ENCODE peak calls at places on chromosomes 13 and 19, in six cellular contexts. N, V, D, U, C and G are unnamed samples.

GRCh38 chr13:34416833-34417425 is 525.1 kb upstream of the NBEA start:
- DNase-seq in N (no peak), V (peak), D (peak), U (peak), C (no peak), G (no peak)

GRCh38 chr19:49441960-49442350 is 628 bp upstream of the SLC17A7 start:
- DNase-seq in N (no peak), V (no peak), D (no peak), U (no peak), C (no peak), G (no peak)

GRCh38 chr13:64725492-64725891 is 2504.6 kb downstream of the PCDH9 start:
- DNase-seq in N (no peak), V (no peak), D (no peak), U (no peak), C (no peak), G (no peak)

GRCh38 chr13:109145631-109146030 is 516.2 kb downstream of the MYO16 start:
- DNase-seq in N (no peak), V (peak), D (peak), U (peak), C (peak), G (peak)

GRCh38 chr13:77267362-77267761 is 59.5 kb downstream of the MYCBP2 start:
- DNase-seq in N (no peak), V (no peak), D (peak), U (no peak), C (no peak), G (no peak)

GRCh38 chr13:32285633-32285965 is 29.6 kb downstream of the ZAR1L start:
- DNase-seq in N (no peak), V (peak), D (no peak), U (no peak), C (no peak), G (no peak)

GRCh38 chr13:73035660-73036059 is 23.1 kb upstream of the KLF5 start:
- DNase-seq in N (no peak), V (no peak), D (no peak), U (no peak), C (no peak), G (no peak)

GRCh38 chr19:14033946-14034345 is 2.4 kb downstream of the IL27RA start:
- DNase-seq in N (no peak), V (no peak), D (no peak), U (no peak), C (no peak), G (peak)

GRCh38 chr13:109331898-109332297 is 454.5 kb downstream of the IRS2 start:
- DNase-seq in N (no peak), V (peak), D (peak), U (peak), C (no peak), G (no peak)

GRCh38 chr19:54481326-54481930 is 8.3 kb upstream of the CDC42EP5 start:
- DNase-seq in N (no peak), V (no peak), D (peak), U (no peak), C (no peak), G (peak)

GRCh38 chr19:58515259-58515658 is 3.5 kb upstream of the SLC27A5 start:
- DNase-seq in N (no peak), V (no peak), D (no peak), U (no peak), C (no peak), G (no peak)

GRCh38 chr13:50682002-50682401 is 161.5 kb downstream of the DLEU7 start:
- DNase-seq in N (no peak), V (no peak), D (no peak), U (no peak), C (no peak), G (no peak)

GRCh38 chr19:51439021-51439465 is 19.2 kb downstream of the SIGLEC8 start:
- DNase-seq in N (no peak), V (no peak), D (no peak), U (no peak), C (no peak), G (no peak)

GRCh38 chr13:31920301-31920818 is 111.2 kb upstream of the FRY start:
- DNase-seq in N (no peak), V (no peak), D (no peak), U (no peak), C (no peak), G (no peak)

GRCh38 chr13:41621716-41622508 is 164.6 kb downstream of the RGCC start:
- DNase-seq in N (no peak), V (peak), D (peak), U (no peak), C (no peak), G (no peak)

GRCh38 chr19:17686027-17686511 is 2.1 kb downstream of the UNC13A start:
- DNase-seq in N (no peak), V (no peak), D (no peak), U (no peak), C (no peak), G (no peak)

GRCh38 chr13:65946387-65946786 is 1283.7 kb downstream of the PCDH9 start:
- DNase-seq in N (no peak), V (no peak), D (no peak), U (no peak), C (no peak), G (no peak)

GRCh38 chr13:54945978-54946377 is 1917.4 kb downstream of the OLFM4 start:
- DNase-seq in N (no peak), V (no peak), D (no peak), U (no peak), C (no peak), G (no peak)

GRCh38 chr13:35723061-35723461 is 246.6 kb upstream of the MAB21L1 start:
- DNase-seq in N (no peak), V (no peak), D (no peak), U (no peak), C (no peak), G (no peak)